ENCODE peak calls at places on chromosomes 16 and 17, in seven cellular contexts. S, G, H, N, X, B and K are unnamed samples.

GRCh38 chr17:57518587-57519118 is 226.4 kb downstream of the CCDC182 start:
- DNase-seq in S (no peak), G (peak; percentile 76), H (no peak), N (no peak), X (peak; percentile 26), B (no peak), K (no peak)

GRCh38 chr17:62562656-62563055 is 64.8 kb upstream of the MRC2 start:
- DNase-seq in S (no peak), G (no peak), H (no peak), N (no peak), X (peak; percentile 69), B (no peak), K (no peak)

GRCh38 chr16:89557230-89557935 is 3.1 kb upstream of the RPL13 start:
- DNase-seq in S (peak; percentile 81), G (peak; percentile 83), H (peak; percentile 44), N (peak; percentile 92), X (peak; percentile 71), B (peak; percentile 84), K (no peak)

GRCh38 chr16:8919934-8920465 is 37.8 kb downstream of the LITAFD start:
- DNase-seq in S (no peak), G (no peak), H (no peak), N (no peak), X (no peak), B (no peak), K (no peak)

GRCh38 chr16:86865866-86866675 is 287.7 kb downstream of the FOXL1 start:
- DNase-seq in S (no peak), G (peak; percentile 71), H (no peak), N (no peak), X (peak; percentile 65), B (no peak), K (no peak)

GRCh38 chr17:76734080-76734840 is 2.9 kb downstream of the SRSF2 start:
- DNase-seq in S (peak; percentile 25), G (no peak), H (no peak), N (no peak), X (peak; percentile 44), B (no peak), K (no peak)

GRCh38 chr17:37885136-37885535 is 39.1 kb upstream of the TBC1D3K start:
- DNase-seq in S (no peak), G (no peak), H (no peak), N (no peak), X (no peak), B (no peak), K (no peak)

GRCh38 chr16:67995423-67995822 is 3.9 kb downstream of the DPEP2 start:
- DNase-seq in S (no peak), G (no peak), H (no peak), N (peak; percentile 80), X (no peak), B (no peak), K (no peak)

GRCh38 chr17:49454050-49454449 is 39.4 kb upstream of the PHB1 start:
- DNase-seq in S (peak; percentile 14), G (no peak), H (no peak), N (no peak), X (no peak), B (no peak), K (no peak)

GRCh38 chr16:17416461-17417221 is 54.1 kb downstream of the XYLT1 start:
- DNase-seq in S (peak; percentile 59), G (peak; percentile 24), H (peak; percentile 82), N (peak; percentile 78), X (peak; percentile 16), B (peak; percentile 37), K (no peak)

GRCh38 chr17:47775181-47775580 is 42.1 kb downstream of the TBX21 start:
- DNase-seq in S (no peak), G (no peak), H (no peak), N (no peak), X (no peak), B (no peak), K (no peak)

GRCh38 chr16:69721441-69721957 is 4.9 kb downstream of the NQO1 start:
- DNase-seq in S (no peak), G (no peak), H (no peak), N (no peak), X (no peak), B (no peak), K (no peak)

GRCh38 chr17:7024402-7024785 is 1.5 kb downstream of the BCL6B start:
- DNase-seq in S (no peak), G (no peak), H (no peak), N (no peak), X (no peak), B (no peak), K (no peak)

GRCh38 chr16:68179855-68180254 is 56.1 kb downstream of the ESRP2 start:
- DNase-seq in S (no peak), G (no peak), H (no peak), N (peak; percentile 8), X (no peak), B (no peak), K (no peak)

GRCh38 chr16:46830417-46830901 is 521 bp downstream of the C16orf87 start:
- DNase-seq in S (peak; percentile 28), G (peak; percentile 56), H (peak; percentile 52), N (peak; percentile 38), X (no peak), B (no peak), K (no peak)

GRCh38 chr17:48951572-48951971 is 6.9 kb upstream of the SNF8 start:
- DNase-seq in S (no peak), G (no peak), H (no peak), N (no peak), X (no peak), B (no peak), K (no peak)

GRCh38 chr16:8768701-8769100 is 28.7 kb downstream of the TMEM186 start:
- DNase-seq in S (no peak), G (no peak), H (no peak), N (no peak), X (no peak), B (no peak), K (no peak)

GRCh38 chr16:50603206-50604064 is 55.2 kb downstream of the NKD1 start:
- DNase-seq in S (no peak), G (peak; percentile 54), H (no peak), N (no peak), X (peak; percentile 55), B (no peak), K (no peak)

GRCh38 chr16:67286441-67287235 is 7.3 kb downstream of the PLEKHG4 start:
- DNase-seq in S (no peak), G (no peak), H (no peak), N (no peak), X (no peak), B (no peak), K (no peak)

GRCh38 chr16:27304881-27305280 is 8.9 kb upstream of the IL4R start:
- DNase-seq in S (no peak), G (no peak), H (no peak), N (no peak), X (no peak), B (no peak), K (no peak)

GRCh38 chr17:28112199-28112995 is 69.9 kb downstream of the NLK start:
- DNase-seq in S (no peak), G (no peak), H (no peak), N (no peak), X (peak; percentile 64), B (no peak), K (no peak)

GRCh38 chr17:64783556-64784352 is 121.6 kb upstream of the SMURF2 start:
- DNase-seq in S (no peak), G (no peak), H (no peak), N (no peak), X (no peak), B (no peak), K (no peak)

GRCh38 chr17:17221329-17221728 is 15.2 kb upstream of the PLD6 start:
- DNase-seq in S (no peak), G (no peak), H (no peak), N (no peak), X (no peak), B (no peak), K (no peak)

DNA sequence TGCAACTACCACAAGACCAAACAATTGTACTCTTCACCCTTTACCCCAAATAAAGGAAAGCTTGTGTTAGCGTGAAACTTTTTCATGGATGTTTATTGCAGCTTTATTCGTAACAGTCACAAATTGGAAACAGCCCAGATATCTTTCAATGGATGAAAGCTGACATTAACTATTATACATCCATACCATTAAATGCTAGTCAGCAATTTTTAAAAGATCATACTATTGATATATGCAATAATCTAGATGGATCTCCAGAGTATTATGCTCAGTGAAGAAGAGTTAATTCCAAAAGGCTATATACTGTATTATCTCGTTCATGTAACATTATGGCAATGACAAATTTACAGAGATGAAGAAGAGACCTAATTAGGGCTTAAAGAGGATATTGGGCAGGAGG is 1491.2 kb upstream of the CDH8 start:
- DNase-seq in S (no peak), G (no peak), H (no peak), N (no peak), X (no peak), B (no peak), K (no peak)
- TF ChIP-seq CTCF in S (no peak), G (no peak), H (no peak), N (no peak), X (no peak), B (no peak), K (no peak)

DNA sequence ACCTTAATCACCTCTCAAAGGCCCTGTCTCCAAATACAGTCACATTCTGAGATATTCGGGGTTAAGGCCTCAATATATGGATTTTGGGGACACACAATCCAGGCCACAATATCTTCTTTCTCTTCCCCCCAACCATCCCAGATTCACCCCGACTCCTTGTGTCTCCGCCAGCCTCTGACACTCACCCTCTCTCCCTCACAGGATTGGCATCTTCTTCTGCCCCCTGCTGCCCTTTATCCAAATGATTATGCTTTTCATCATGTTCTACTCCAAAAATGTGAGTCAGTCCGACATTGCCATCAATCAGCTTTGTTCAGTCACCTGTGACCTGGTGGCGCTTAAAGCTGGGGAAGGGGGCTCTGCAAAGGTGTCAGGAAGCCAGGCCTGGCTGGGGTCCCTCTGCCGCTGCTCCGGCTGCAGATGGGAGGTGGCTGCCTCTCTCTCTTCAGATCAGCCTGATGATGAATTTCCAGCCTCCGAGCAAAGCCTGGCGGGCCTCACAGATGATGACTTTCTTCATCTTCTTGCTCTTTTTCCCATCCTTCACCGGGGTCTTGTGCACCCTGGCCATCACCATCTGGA is 35.1 kb downstream of the GDE1 start:
- DNase-seq in S (no peak), G (no peak), H (no peak), N (no peak), X (no peak), B (no peak), K (no peak)
- TF ChIP-seq CTCF in S (no peak), G (no peak), H (no peak), N (no peak), X (no peak), B (no peak), K (no peak)

GRCh38 chr17:69489303-69489702 is 74.8 kb downstream of the MAP2K6 start:
- DNase-seq in S (no peak), G (no peak), H (no peak), N (no peak), X (no peak), B (no peak), K (no peak)

GRCh38 chr17:69486779-69487637 is 72.5 kb downstream of the MAP2K6 start:
- DNase-seq in S (no peak), G (no peak), H (no peak), N (no peak), X (no peak), B (no peak), K (no peak)

GRCh38 chr17:69492410-69493071 is 78.0 kb downstream of the MAP2K6 start:
- DNase-seq in S (no peak), G (peak; percentile 40), H (no peak), N (no peak), X (peak; percentile 81), B (no peak), K (no peak)
- TF ChIP-seq CTCF in S (no peak), G (no peak), H (no peak), N (no peak), X (no peak), B (no peak), K (no peak)

GRCh38 chr16:83393196-83393981 is 414.4 kb upstream of the HSBP1 start:
- DNase-seq in S (no peak), G (no peak), H (no peak), N (no peak), X (no peak), B (no peak), K (no peak)
- TF ChIP-seq CTCF in S (no peak), G (no peak), H (no peak), N (no peak), X (no peak), B (no peak), K (peak; percentile 6)